ENCODE peak calls at places on chromosomes 6 and 20, in four cellular contexts. D is K562, N is GM12878, F is GM12891. E is an unnamed sample.

GRCh38 chr6:42898891-42899361 is 16.9 kb upstream of the PTCRA start:
- DNase-seq in F (no peak), D (peak; percentile 61), N (no peak), E (no peak)

GRCh38 chr6:83183082-83183828 is 9.8 kb downstream of the PGM3 start:
- DNase-seq in N (no peak), D (no peak), F (no peak), E (no peak)

GRCh38 chr20:7829031-7829430 is 111.2 kb downstream of the HAO1 start:
- DNase-seq in D (no peak), F (no peak), N (no peak), E (no peak)

GRCh38 chr20:21809961-21810523 is 104.6 kb downstream of the PAX1 start:
- DNase-seq in F (no peak), N (no peak), D (no peak), E (no peak)

GRCh38 chr6:7761047-7761446 is 35.1 kb downstream of the BMP6 start:
- DNase-seq in F (no peak), D (no peak), N (no peak), E (no peak)

GRCh38 chr6:31663087-31663960 is 1.5 kb downstream of the GPANK1 start:
- DNase-seq in F (no peak), D (no peak), N (no peak), E (no peak)

GRCh38 chr6:102075539-102075938 is 682.0 kb downstream of the GRIK2 start:
- DNase-seq in F (no peak), N (no peak), D (no peak), E (no peak)

GRCh38 chr6:28977351-28978136 is 27.6 kb downstream of the ZNF311 start:
- DNase-seq in D (no peak), N (no peak), F (no peak), E (peak; percentile 71)

GRCh38 chr6:152502421-152503188 is 134.6 kb downstream of the SYNE1 start:
- DNase-seq in N (no peak), F (no peak), D (no peak), E (no peak)

GRCh38 chr20:57756213-57756612 is 46.4 kb upstream of the PMEPA1 start:
- DNase-seq in F (no peak), D (no peak), N (no peak), E (no peak)

GRCh38 chr6:85464260-85464644 is 14.4 kb downstream of the NT5E start:
- DNase-seq in F (no peak), N (no peak), D (no peak), E (peak; percentile 40)

GRCh38 chr6:123810214-123810613 is 6.5 kb downstream of the NKAIN2 start:
- DNase-seq in F (no peak), N (no peak), D (no peak), E (no peak)

GRCh38 chr6:28736121-28736520 is 187.7 kb downstream of the TRIM27 start:
- DNase-seq in N (no peak), F (no peak), D (no peak), E (no peak)

GRCh38 chr6:164014716-164015484 is 600.4 kb downstream of the QKI start:
- DNase-seq in D (no peak), N (no peak), F (no peak), E (no peak)

GRCh38 chr6:154213782-154214181 is 142.8 kb downstream of the IPCEF1 start:
- DNase-seq in F (no peak), D (no peak), N (no peak), E (no peak)

GRCh38 chr6:168188974-168189678 is 110.1 kb upstream of the FRMD1 start:
- DNase-seq in N (no peak), F (no peak), D (no peak), E (no peak)

GRCh38 chr6:118965843-118966242 is 30.9 kb upstream of the MCM9 start:
- DNase-seq in F (no peak), N (no peak), D (no peak), E (no peak)

GRCh38 chr20:8631271-8631670 is 437.6 kb upstream of the PLCB4 start:
- DNase-seq in N (no peak), F (no peak), D (no peak), E (no peak)

GRCh38 chr20:43926287-43926686 is 11.6 kb downstream of the TOX2 start:
- DNase-seq in F (no peak), N (no peak), D (no peak), E (no peak)

GRCh38 chr6:152471459-152472070 is 165.6 kb downstream of the SYNE1 start:
- DNase-seq in F (no peak), D (no peak), N (no peak), E (no peak)

GRCh38 chr6:159980474-159980873 is 11.6 kb downstream of the IGF2R start:
- DNase-seq in D (no peak), N (no peak), F (no peak), E (no peak)

GRCh38 chr6:3457710-3458605 is 1.1 kb upstream of the SLC22A23 start:
- DNase-seq in N (no peak), D (peak; percentile 50), F (no peak), E (no peak)

GRCh38 chr20:17678886-17679285 is 3.2 kb downstream of the RRBP1 start:
- DNase-seq in D (no peak), N (no peak), F (no peak), E (no peak)

GRCh38 chr6:151054304-151054703 is 185.5 kb upstream of the AKAP12 start:
- DNase-seq in D (no peak), N (no peak), F (no peak), E (no peak)

GRCh38 chr6:160965893-160966292 is 25.7 kb upstream of the MAP3K4 start:
- DNase-seq in D (no peak), N (no peak), F (no peak), E (no peak)

GRCh38 chr20:22414354-22414753 is 170.0 kb downstream of the FOXA2 start:
- DNase-seq in F (no peak), N (no peak), D (peak; percentile 51), E (no peak)

GRCh38 chr20:52812231-52812847 is 159.8 kb upstream of the TSHZ2 start:
- DNase-seq in N (no peak), D (peak; percentile 7), F (no peak), E (no peak)

GRCh38 chr6:16481680-16482079 is 243.3 kb downstream of the GMPR start:
- DNase-seq in N (no peak), F (no peak), D (no peak), E (no peak)

GRCh38 chr6:165096209-165096608 is 213.2 kb downstream of the C6orf118 start:
- DNase-seq in N (no peak), F (no peak), D (no peak), E (no peak)

GRCh38 chr6:153949606-153950005 is 89.4 kb upstream of the OPRM1 start:
- DNase-seq in F (no peak), D (no peak), N (no peak), E (no peak)

GRCh38 chr6:159110748-159111147 is 58.5 kb upstream of the FNDC1 start:
- DNase-seq in F (no peak), D (no peak), N (no peak), E (no peak)

GRCh38 chr20:47610247-47610944 is 108.7 kb downstream of the NCOA3 start:
- DNase-seq in F (no peak), N (peak; percentile 33), D (peak; percentile 48), E (peak; percentile 13)
- TF ChIP-seq SPI1 in F (no peak), N (no peak), D (no peak), E (no peak)

GRCh38 chr20:2136275-2136674 is 34.6 kb downstream of the STK35 start:
- DNase-seq in D (no peak), F (no peak), N (no peak), E (no peak)
- TF ChIP-seq SPI1 in D (no peak), F (no peak), N (no peak), E (no peak)

GRCh38 chr6:9789201-9789600 is 625.7 kb downstream of the TFAP2A start:
- DNase-seq in D (no peak), N (no peak), F (no peak), E (no peak)
- TF ChIP-seq SPI1 in D (no peak), N (no peak), F (no peak), E (no peak)

DNA sequence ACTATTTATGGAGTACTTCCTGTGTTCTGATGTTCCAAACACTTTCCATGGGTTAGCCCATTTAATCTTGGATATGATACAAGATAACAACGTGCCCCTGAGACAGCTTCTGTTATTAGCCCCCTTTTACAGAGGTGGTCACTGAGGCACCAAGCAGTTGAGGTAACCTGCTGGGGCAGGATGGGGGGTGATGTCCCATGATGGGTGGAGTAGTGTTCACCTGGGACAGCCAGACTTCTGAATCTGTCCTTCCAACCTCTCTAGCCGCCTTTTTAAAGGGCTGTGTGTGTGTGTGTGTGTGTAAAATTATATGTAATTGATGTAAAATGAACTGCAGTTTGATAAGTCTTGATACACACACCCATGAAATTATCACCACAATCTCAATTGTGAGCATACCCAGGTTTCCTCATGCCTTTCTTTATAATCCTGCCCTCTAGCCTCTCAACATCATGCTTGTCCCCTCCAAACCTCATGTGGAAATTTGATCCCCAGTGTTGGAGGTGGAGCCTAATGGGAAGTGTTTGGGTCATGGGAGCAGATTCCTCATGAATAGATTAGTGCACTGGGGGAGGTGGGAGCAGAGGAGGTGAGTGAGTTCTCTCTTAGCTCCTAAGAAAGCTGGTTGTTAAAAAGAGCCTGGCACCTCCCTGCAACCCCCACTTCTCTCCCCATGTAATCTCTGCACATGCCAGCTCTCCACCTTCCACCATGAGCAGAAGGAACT is 39.2 kb downstream of the PLAGL2 start:
- DNase-seq in D (no peak), N (no peak), F (no peak), E (no peak)
- TF ChIP-seq SPI1 in D (no peak), N (no peak), F (no peak), E (no peak)

GRCh38 chr6:136923954-136924291 is 1.8 kb downstream of the SLC35D3 start:
- DNase-seq in D (no peak), N (no peak), F (no peak), E (no peak)

GRCh38 chr6:136930528-136930927 is 8.4 kb downstream of the SLC35D3 start:
- DNase-seq in N (no peak), D (no peak), F (no peak), E (no peak)

GRCh38 chr6:136923116-136923953 is 1.2 kb downstream of the SLC35D3 start:
- DNase-seq in D (no peak), F (peak; percentile 26), N (no peak), E (no peak)

GRCh38 chr6:136926383-136926782 is 4.3 kb downstream of the SLC35D3 start:
- DNase-seq in D (no peak), N (no peak), F (no peak), E (no peak)

GRCh38 chr6:136927313-136927712 is 5.2 kb downstream of the SLC35D3 start:
- DNase-seq in N (no peak), F (peak; percentile 14), D (peak; percentile 65), E (no peak)
- TF ChIP-seq SPI1 in N (no peak), F (no peak), D (no peak), E (no peak)

DNA sequence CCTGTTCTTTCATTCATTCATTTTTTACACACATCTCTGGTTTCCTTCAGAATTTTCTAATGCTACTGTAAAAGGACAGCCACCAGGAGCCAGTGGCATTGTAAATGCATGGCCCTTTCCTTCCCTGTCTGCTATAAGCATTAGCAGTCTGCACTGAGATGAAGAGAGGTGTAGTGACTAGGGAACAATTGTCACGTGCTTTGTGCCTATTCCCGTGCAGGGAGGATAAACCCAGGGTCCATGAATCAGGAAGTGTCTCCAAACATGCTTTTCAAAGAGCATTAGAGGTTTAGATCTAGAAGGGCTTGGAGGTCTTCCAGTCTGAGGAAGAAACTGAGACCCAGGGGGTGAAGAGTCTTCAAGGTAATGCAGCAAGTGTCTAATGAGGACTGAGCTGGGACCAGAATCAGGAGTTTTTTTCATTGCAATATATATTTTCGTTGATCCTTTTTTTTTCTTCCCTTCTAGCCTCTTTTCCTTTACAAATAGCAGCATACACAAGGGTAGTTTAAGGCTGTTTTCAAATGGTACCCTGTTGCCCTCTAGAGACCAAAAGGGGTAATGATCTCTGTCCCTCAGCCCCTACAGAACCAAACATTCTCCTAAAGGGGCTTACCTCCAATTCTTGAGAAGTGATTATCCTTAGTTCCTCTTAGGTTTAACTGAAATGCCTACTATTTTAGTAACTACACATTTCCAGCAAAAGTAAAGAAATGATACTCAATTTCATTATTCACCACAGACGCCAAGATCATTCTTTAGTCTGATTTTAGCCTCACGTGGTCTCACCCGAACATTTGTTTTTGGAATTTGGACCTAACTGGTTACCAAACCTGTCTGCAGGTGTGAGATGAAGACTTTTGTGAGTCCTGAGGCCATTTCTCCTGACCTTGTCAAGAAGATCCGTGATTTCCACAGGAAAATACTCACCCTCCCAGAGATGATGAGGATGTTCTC is 6.6 kb downstream of the TRIM15 start:
- DNase-seq in F (no peak), D (peak; percentile 59), N (peak; percentile 20), E (no peak)
- TF ChIP-seq SPI1 in F (no peak), D (no peak), N (no peak), E (no peak)